ENCODE peak calls at places on chromosomes 2 and 18, in four cellular contexts. One of them, this sample, is unnamed. For H3K9me3, the result is how much of the 10 kb centered on the place peaks cover.

GRCh38 chr2:206520450-206520849 is 77.1 kb downstream of the ADAM23 start:
- DNase-seq in SJSA1: no peak
- DNase-seq in HCT116: no peak
- DNase-seq in aorta: no peak
- DNase-seq in this sample: no peak

GRCh38 chr2:112604952-112605351 is 20.5 kb downstream of the CHCHD5 start:
- DNase-seq in SJSA1: no peak
- DNase-seq in HCT116: no peak
- DNase-seq in aorta: no peak
- DNase-seq in this sample: no peak

GRCh38 chr2:121489284-121489683 is 41.4 kb upstream of the RNU4ATAC start:
- DNase-seq in SJSA1: no peak
- DNase-seq in HCT116: no peak
- DNase-seq in aorta: no peak
- DNase-seq in this sample: no peak

GRCh38 chr18:10270160-10270571 is 184.3 kb upstream of the APCDD1 start:
- DNase-seq in SJSA1: no peak
- DNase-seq in HCT116: no peak
- DNase-seq in aorta: peak
- DNase-seq in this sample: peak

GRCh38 chr2:170713280-170714155 is 1.6 kb upstream of the SP5 start:
- DNase-seq in SJSA1: no peak
- DNase-seq in HCT116: no peak
- DNase-seq in aorta: no peak
- DNase-seq in this sample: no peak

GRCh38 chr2:176079285-176079830 is 4.4 kb downstream of the EVX2 start:
- DNase-seq in SJSA1: no peak
- DNase-seq in HCT116: no peak
- DNase-seq in aorta: no peak
- DNase-seq in this sample: no peak

GRCh38 chr2:163657257-163657656 is 78.6 kb downstream of the FIGN start:
- DNase-seq in SJSA1: no peak
- DNase-seq in HCT116: no peak
- DNase-seq in aorta: no peak
- DNase-seq in this sample: no peak

GRCh38 chr2:127661949-127662510 is 13.3 kb downstream of the LIMS2 start:
- DNase-seq in SJSA1: no peak
- DNase-seq in HCT116: no peak
- DNase-seq in aorta: peak
- DNase-seq in this sample: no peak

GRCh38 chr18:68148862-68149261 is 566.0 kb downstream of the TMX3 start:
- DNase-seq in SJSA1: no peak
- DNase-seq in HCT116: no peak
- DNase-seq in aorta: no peak
- DNase-seq in this sample: no peak

GRCh38 chr2:33719067-33719466 is 120.0 kb upstream of the FAM98A start:
- DNase-seq in SJSA1: no peak
- DNase-seq in HCT116: no peak
- DNase-seq in aorta: no peak
- DNase-seq in this sample: no peak

GRCh38 chr2:237859533-237860272 is at the start of gene RAMP1:
- DNase-seq in SJSA1: no peak
- DNase-seq in HCT116: no peak
- DNase-seq in aorta: no peak
- DNase-seq in this sample: no peak

GRCh38 chr18:39599251-39599650 is 2033.7 kb upstream of the CELF4 start:
- DNase-seq in SJSA1: no peak
- DNase-seq in HCT116: no peak
- DNase-seq in aorta: no peak
- DNase-seq in this sample: no peak

GRCh38 chr2:226835420-226835795 is 446 bp upstream of the RHBDD1 start:
- DNase-seq in SJSA1: peak
- DNase-seq in HCT116: no peak
- DNase-seq in aorta: no peak
- DNase-seq in this sample: peak

GRCh38 chr2:85801871-85802270 is 48.1 kb downstream of the ATOH8 start:
- DNase-seq in SJSA1: no peak
- DNase-seq in HCT116: no peak
- DNase-seq in aorta: no peak
- DNase-seq in this sample: no peak

GRCh38 chr18:21272016-21272582 is 30.1 kb downstream of the GREB1L start:
- DNase-seq in SJSA1: no peak
- DNase-seq in HCT116: no peak
- DNase-seq in aorta: no peak
- DNase-seq in this sample: no peak

GRCh38 chr2:230106771-230107170 is 38.0 kb upstream of the SLC16A14 start:
- DNase-seq in SJSA1: no peak
- DNase-seq in HCT116: no peak
- DNase-seq in aorta: no peak
- DNase-seq in this sample: no peak

GRCh38 chr18:59959079-59959478 is 59.3 kb downstream of the PMAIP1 start:
- DNase-seq in SJSA1: no peak
- DNase-seq in HCT116: peak
- DNase-seq in aorta: no peak
- DNase-seq in this sample: no peak

GRCh38 chr2:73172963-73173362 is 29.4 kb upstream of the NOTO start:
- DNase-seq in SJSA1: no peak
- DNase-seq in HCT116: no peak
- DNase-seq in aorta: no peak
- DNase-seq in this sample: no peak

GRCh38 chr18:14944838-14945237 is 196.9 kb downstream of the ANKRD30B start:
- DNase-seq in SJSA1: no peak
- DNase-seq in HCT116: no peak
- DNase-seq in aorta: no peak
- DNase-seq in this sample: no peak

GRCh38 chr18:14945286-14945685 is 197.3 kb downstream of the ANKRD30B start:
- DNase-seq in SJSA1: no peak
- DNase-seq in HCT116: no peak
- DNase-seq in aorta: no peak
- DNase-seq in this sample: no peak

GRCh38 chr18:14943967-14944636 is 196.1 kb downstream of the ANKRD30B start:
- DNase-seq in SJSA1: no peak
- DNase-seq in HCT116: no peak
- DNase-seq in aorta: no peak
- DNase-seq in this sample: no peak

GRCh38 chr18:14947482-14948162 is 199.7 kb downstream of the ANKRD30B start:
- DNase-seq in SJSA1: no peak
- DNase-seq in HCT116: no peak
- DNase-seq in aorta: no peak
- DNase-seq in this sample: no peak

GRCh38 chr18:14945984-14946383 is 198.0 kb downstream of the ANKRD30B start:
- DNase-seq in SJSA1: no peak
- DNase-seq in HCT116: no peak
- DNase-seq in aorta: no peak
- DNase-seq in this sample: no peak
- H3K9me3 ChIP-seq in SJSA1: under half
- H3K9me3 ChIP-seq in HCT116: under half
- H3K9me3 ChIP-seq in aorta: under half
- H3K9me3 ChIP-seq in this sample: under half

DNA sequence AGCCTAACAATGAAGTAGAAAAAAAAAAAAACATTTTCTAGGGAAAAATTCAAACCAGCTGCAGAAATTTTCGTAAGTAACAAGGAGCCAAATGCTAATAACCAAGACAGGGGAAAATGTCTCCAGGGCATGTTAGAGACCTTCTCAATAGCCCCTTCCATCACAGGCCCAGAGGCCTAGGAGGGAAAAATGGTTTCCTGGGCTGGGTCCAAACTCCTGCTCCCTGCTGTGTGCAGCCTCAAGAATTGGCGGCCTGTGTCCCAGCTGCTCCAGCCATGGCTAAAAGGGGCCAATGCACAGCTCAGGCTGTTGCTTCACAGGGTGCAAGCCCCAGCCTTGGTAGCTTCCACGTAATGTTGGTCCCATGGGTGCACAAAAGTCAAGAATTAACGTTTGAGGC is 266.2 kb downstream of the ZEB2 start:
- DNase-seq in SJSA1: no peak
- DNase-seq in HCT116: no peak
- DNase-seq in aorta: no peak
- DNase-seq in this sample: no peak
- H3K9me3 ChIP-seq in SJSA1: under half
- H3K9me3 ChIP-seq in HCT116: under half
- H3K9me3 ChIP-seq in aorta: under half
- H3K9me3 ChIP-seq in this sample: under half

GRCh38 chr2:3039188-3040065 is 338.2 kb downstream of the EIPR1 start:
- DNase-seq in SJSA1: no peak
- DNase-seq in HCT116: no peak
- DNase-seq in aorta: peak
- DNase-seq in this sample: no peak

GRCh38 chr2:3036432-3037125 is 341.0 kb downstream of the EIPR1 start:
- DNase-seq in SJSA1: peak
- DNase-seq in HCT116: no peak
- DNase-seq in aorta: no peak
- DNase-seq in this sample: no peak

GRCh38 chr2:3038636-3039035 is 339.0 kb downstream of the EIPR1 start:
- DNase-seq in SJSA1: no peak
- DNase-seq in HCT116: no peak
- DNase-seq in aorta: peak
- DNase-seq in this sample: no peak

GRCh38 chr2:3035385-3036050 is 342.1 kb downstream of the EIPR1 start:
- DNase-seq in SJSA1: peak
- DNase-seq in HCT116: no peak
- DNase-seq in aorta: no peak
- DNase-seq in this sample: no peak

GRCh38 chr2:3037196-3038194 is 340.1 kb downstream of the EIPR1 start:
- DNase-seq in SJSA1: no peak
- DNase-seq in HCT116: no peak
- DNase-seq in aorta: no peak
- DNase-seq in this sample: no peak
- H3K9me3 ChIP-seq in SJSA1: under half
- H3K9me3 ChIP-seq in HCT116: under half
- H3K9me3 ChIP-seq in aorta: under half
- H3K9me3 ChIP-seq in this sample: under half

DNA sequence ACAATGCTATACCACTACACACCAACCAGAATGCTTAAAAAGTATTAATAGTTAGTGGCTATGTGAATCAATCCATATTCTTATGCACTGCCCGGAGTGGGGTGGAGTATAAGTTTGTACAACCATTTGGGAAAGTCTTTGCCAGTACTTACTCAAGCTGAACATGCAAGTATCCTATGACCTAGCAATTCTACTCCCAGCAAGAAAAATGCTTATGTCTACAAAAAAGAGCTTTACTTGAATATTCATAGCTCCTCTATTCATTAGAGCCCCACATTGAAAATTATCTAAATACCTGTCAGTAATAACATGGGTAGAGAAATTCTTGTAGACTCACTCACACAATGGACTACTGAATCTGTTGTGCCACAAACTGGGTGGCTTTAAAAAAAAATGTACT is 21.4 kb upstream of the CNOT11 start:
- DNase-seq in SJSA1: no peak
- DNase-seq in HCT116: no peak
- DNase-seq in aorta: no peak
- DNase-seq in this sample: no peak
- H3K9me3 ChIP-seq in SJSA1: under half
- H3K9me3 ChIP-seq in HCT116: under half
- H3K9me3 ChIP-seq in aorta: under half
- H3K9me3 ChIP-seq in this sample: under half

GRCh38 chr18:79935925-79936324 is 15.5 kb downstream of the SLC66A2 start:
- DNase-seq in SJSA1: no peak
- DNase-seq in HCT116: no peak
- DNase-seq in aorta: peak
- DNase-seq in this sample: no peak

GRCh38 chr18:79933765-79934164 is 17.7 kb downstream of the SLC66A2 start:
- DNase-seq in SJSA1: no peak
- DNase-seq in HCT116: no peak
- DNase-seq in aorta: peak
- DNase-seq in this sample: no peak

GRCh38 chr18:79935499-79935898 is 16.0 kb downstream of the SLC66A2 start:
- DNase-seq in SJSA1: no peak
- DNase-seq in HCT116: no peak
- DNase-seq in aorta: peak
- DNase-seq in this sample: no peak

GRCh38 chr18:79935098-79935480 is 16.4 kb downstream of the SLC66A2 start:
- DNase-seq in SJSA1: no peak
- DNase-seq in HCT116: no peak
- DNase-seq in aorta: peak
- DNase-seq in this sample: no peak

GRCh38 chr18:79934311-79935097 is 16.9 kb downstream of the SLC66A2 start:
- DNase-seq in SJSA1: no peak
- DNase-seq in HCT116: no peak
- DNase-seq in aorta: peak
- DNase-seq in this sample: peak
- H3K9me3 ChIP-seq in SJSA1: under half
- H3K9me3 ChIP-seq in HCT116: under half
- H3K9me3 ChIP-seq in aorta: under half
- H3K9me3 ChIP-seq in this sample: under half

GRCh38 chr18:51864219-51864965 is 475.6 kb upstream of the DCC start:
- DNase-seq in SJSA1: no peak
- DNase-seq in HCT116: no peak
- DNase-seq in aorta: no peak
- DNase-seq in this sample: no peak
- H3K9me3 ChIP-seq in SJSA1: under half
- H3K9me3 ChIP-seq in HCT116: under half
- H3K9me3 ChIP-seq in aorta: under half
- H3K9me3 ChIP-seq in this sample: under half

GRCh38 chr2:240422683-240423329 is 12.7 kb upstream of the GPC1 start:
- DNase-seq in SJSA1: no peak
- DNase-seq in HCT116: no peak
- DNase-seq in aorta: no peak
- DNase-seq in this sample: no peak
- H3K9me3 ChIP-seq in SJSA1: under half
- H3K9me3 ChIP-seq in HCT116: under half
- H3K9me3 ChIP-seq in aorta: under half
- H3K9me3 ChIP-seq in this sample: under half